ENCODE peak calls at places on chromosomes 11 and 22, in seven cellular contexts. F is sigmoid colon, G is body of pancreas, D is adrenal gland, P is right atrium auricular region, I is fibroblast of lung, O is AG04450. V is an unnamed sample.
A peak's percentile ranks its signal among the peaks of the same experiment; 100 is the strongest.

GRCh38 chr11:8908099-8908498 is 2.9 kb upstream of the AKIP1 start:
- DNase-seq in F (no peak), G (no peak), D (no peak), P (no peak), I (no peak), O (no peak), V (no peak)

GRCh38 chr11:81197396-81197795 is 1536.3 kb downstream of the FAM181B start:
- DNase-seq in F (no peak), G (no peak), D (no peak), P (no peak), I (no peak), O (no peak), V (no peak)

GRCh38 chr22:49325531-49326395 is 501.9 kb downstream of the BRD1 start:
- DNase-seq in F (peak; percentile 41), G (no peak), D (no peak), P (peak; percentile 51), I (no peak), O (no peak), V (no peak)

GRCh38 chr11:33005175-33005574 is 10.5 kb upstream of the DEPDC7 start:
- DNase-seq in F (no peak), G (no peak), D (no peak), P (no peak), I (no peak), O (no peak), V (no peak)

GRCh38 chr11:29485641-29486040 is 531.2 kb downstream of the KCNA4 start:
- DNase-seq in F (no peak), G (no peak), D (no peak), P (no peak), I (no peak), O (no peak), V (no peak)

GRCh38 chr11:77126156-77126775 is 1.8 kb upstream of the MYO7A start:
- DNase-seq in F (no peak), G (no peak), D (no peak), P (no peak), I (no peak), O (no peak), V (no peak)

GRCh38 chr22:38802671-38803121 is 8.8 kb upstream of the DNAL4 start:
- DNase-seq in F (peak; percentile 85), G (peak; percentile 73), D (peak; percentile 73), P (peak; percentile 83), I (peak; percentile 92), O (peak; percentile 85), V (peak; percentile 94)

GRCh38 chr11:26777276-26777939 is 55.5 kb upstream of the SLC5A12 start:
- DNase-seq in F (no peak), G (no peak), D (no peak), P (no peak), I (no peak), O (no peak), V (peak; percentile 36)

GRCh38 chr22:44312766-44313165 is at the start of gene SHISAL1:
- DNase-seq in F (no peak), G (no peak), D (no peak), P (no peak), I (peak; percentile 74), O (no peak), V (peak; percentile 26)

GRCh38 chr11:118870396-118871343 is 13.0 kb upstream of the CXCR5 start:
- DNase-seq in F (peak; percentile 82), G (no peak), D (peak; percentile 74), P (no peak), I (peak; percentile 10), O (no peak), V (peak; percentile 24)
- TF ChIP-seq CTCF in F (no peak), G (no peak), D (no peak), P (no peak), I (peak; percentile 29), O (peak; percentile 29), V (peak; percentile 13)

GRCh38 chr22:47627561-47628253 is 865.3 kb downstream of the TBC1D22A start:
- DNase-seq in F (no peak), G (no peak), D (no peak), P (no peak), I (no peak), O (no peak), V (no peak)

GRCh38 chr22:47630741-47631534 is 868.5 kb downstream of the TBC1D22A start:
- DNase-seq in F (no peak), G (no peak), D (no peak), P (peak; percentile 28), I (no peak), O (no peak), V (no peak)

GRCh38 chr22:47629791-47630655 is 867.6 kb downstream of the TBC1D22A start:
- DNase-seq in F (no peak), G (no peak), D (no peak), P (no peak), I (no peak), O (no peak), V (no peak)

GRCh38 chr22:47628477-47629272 is 866.2 kb downstream of the TBC1D22A start:
- DNase-seq in F (no peak), G (no peak), D (no peak), P (peak; percentile 16), I (no peak), O (no peak), V (no peak)

DNA sequence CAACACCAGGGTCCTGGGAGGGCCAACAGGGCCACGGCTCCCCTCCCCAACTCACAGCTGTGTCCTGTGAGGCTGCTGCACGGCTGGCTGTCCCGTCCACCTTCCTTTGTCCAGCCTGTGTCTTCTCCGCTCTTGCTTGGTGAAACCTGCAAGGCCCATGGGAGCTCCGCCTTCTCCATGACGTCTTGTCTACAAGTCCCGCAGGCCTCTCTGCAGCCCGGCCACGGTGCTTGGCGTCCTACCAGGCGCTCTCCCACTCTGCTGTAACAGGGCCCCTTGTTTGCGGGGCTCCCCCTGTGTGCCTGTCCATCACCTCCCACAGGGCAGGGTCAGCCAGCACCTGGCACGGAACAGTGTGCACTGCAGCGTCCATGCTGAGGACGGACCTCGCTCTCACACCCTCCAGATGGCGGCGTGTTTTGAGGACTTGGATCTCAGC is 866.8 kb downstream of the TBC1D22A start:
- DNase-seq in F (no peak), G (no peak), D (no peak), P (peak; percentile 51), I (no peak), O (no peak), V (no peak)
- H3K4me3 ChIP-seq in F (no peak overlapping the region), G (no peak overlapping the region), D (no peak overlapping the region), P (no peak overlapping the region), I (no peak overlapping the region), O (no peak overlapping the region), V (no peak overlapping the region)

DNA sequence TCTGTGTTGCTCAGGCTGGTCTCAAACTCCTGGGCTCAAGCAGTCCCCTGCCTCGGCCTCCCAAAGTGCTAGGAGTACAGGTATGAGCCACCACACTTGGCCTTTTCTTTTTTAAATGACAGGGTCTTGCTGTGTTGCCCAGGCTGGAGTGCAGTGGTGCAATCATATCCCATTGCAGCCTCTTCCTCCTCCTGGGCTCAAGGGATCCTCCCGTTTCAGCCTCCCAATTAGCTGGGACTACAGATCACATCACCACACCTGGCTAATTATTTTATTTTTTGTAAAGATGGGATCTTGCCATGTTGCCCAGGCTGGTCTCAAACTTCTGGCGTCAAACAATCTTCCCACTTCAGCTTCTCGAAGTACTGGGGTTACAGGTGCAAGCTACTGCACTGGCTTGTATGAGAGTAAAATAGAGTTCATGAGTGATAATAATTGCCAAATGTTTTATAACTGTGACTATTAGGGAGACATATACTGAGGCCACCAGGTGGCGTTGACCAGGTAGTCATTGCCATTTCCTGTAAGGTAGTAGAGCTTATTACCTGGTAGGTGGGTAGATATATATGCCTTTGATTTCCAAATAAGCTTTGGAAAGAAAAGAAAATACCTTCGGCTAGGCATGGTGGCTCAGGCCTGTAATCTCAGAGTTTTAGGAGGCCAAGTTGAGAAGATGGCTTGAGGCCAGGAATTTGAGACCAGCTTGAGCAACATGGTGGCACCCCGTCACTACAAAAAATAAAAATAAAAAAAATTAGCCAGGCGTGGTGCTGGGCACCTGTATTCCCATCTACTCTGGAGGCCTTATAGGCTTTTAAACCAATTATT is 5.4 kb downstream of the FDX1 start:
- DNase-seq in F (no peak), G (peak; percentile 64), D (peak; percentile 66), P (no peak), I (no peak), O (no peak), V (no peak)
- TF ChIP-seq CTCF in F (no peak), G (peak; percentile 18), D (peak; percentile 21), P (no peak), I (peak; percentile 33), O (no peak), V (peak; percentile 22)

GRCh38 chr22:36352775-36353507 is 34.8 kb downstream of the MYH9 start:
- DNase-seq in F (no peak), G (peak; percentile 94), D (peak; percentile 91), P (peak; percentile 85), I (peak; percentile 90), O (peak; percentile 72), V (peak; percentile 91)
- H3K4me3 ChIP-seq in F (peak overlapping the region; percentile 16), G (no peak overlapping the region), D (no peak overlapping the region), P (no peak overlapping the region), I (no peak overlapping the region), O (peak overlapping the region; percentile 15), V (no peak overlapping the region)

GRCh38 chr22:27260087-27260730 is 541.3 kb downstream of the MN1 start:
- DNase-seq in F (no peak), G (no peak), D (no peak), P (no peak), I (no peak), O (no peak), V (no peak)

GRCh38 chr22:27259390-27259789 is 542.2 kb downstream of the MN1 start:
- DNase-seq in F (no peak), G (no peak), D (no peak), P (no peak), I (no peak), O (no peak), V (no peak)

GRCh38 chr22:27255580-27255979 is 546.0 kb downstream of the MN1 start:
- DNase-seq in F (no peak), G (no peak), D (no peak), P (no peak), I (no peak), O (no peak), V (no peak)

GRCh38 chr22:27258773-27259172 is 542.8 kb downstream of the MN1 start:
- DNase-seq in F (no peak), G (no peak), D (no peak), P (no peak), I (no peak), O (no peak), V (no peak)

DNA sequence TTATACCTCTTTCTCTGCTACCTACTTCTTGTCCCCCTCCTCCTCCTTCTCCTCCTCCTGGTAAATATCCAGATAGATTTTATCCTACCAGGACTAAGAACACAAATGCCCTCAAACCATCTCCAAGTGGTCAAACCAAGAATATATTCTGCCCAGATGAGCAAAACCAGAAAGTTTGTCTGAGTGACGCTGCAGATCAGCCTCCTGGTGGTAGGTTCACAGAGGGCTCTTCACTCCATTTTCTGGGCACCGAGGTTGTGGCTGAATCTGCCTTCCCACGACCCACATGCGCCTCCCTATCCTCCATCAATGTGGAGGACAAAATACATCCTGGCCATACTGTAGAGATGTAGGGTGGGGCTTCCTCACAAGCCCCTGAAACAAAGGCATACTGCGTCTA is 543.6 kb downstream of the MN1 start:
- DNase-seq in F (no peak), G (no peak), D (no peak), P (no peak), I (no peak), O (no peak), V (no peak)
- TF ChIP-seq CTCF in F (no peak), G (no peak), D (no peak), P (no peak), I (no peak), O (no peak), V (no peak)

V was measured in fibroblast of mammary gland.